ENCODE peak calls at places on chromosomes 12 and 14, in eight cellular contexts. F, Z, K, H, A, V, D and I are unnamed samples.

GRCh38 chr12:18578191-18578590 is 159.6 kb downstream of the PLCZ1 start:
- DNase-seq in F (no peak), Z (no peak), K (no peak), H (no peak), A (no peak), V (no peak), D (no peak), I (peak; percentile 24)

GRCh38 chr14:75216427-75217006 is 40.1 kb upstream of the TMED10 start:
- DNase-seq in F (no peak), Z (no peak), K (no peak), H (no peak), A (no peak), V (no peak), D (no peak), I (no peak)

GRCh38 chr12:88553941-88554658 is 26.2 kb downstream of the KITLG start:
- DNase-seq in F (no peak), Z (no peak), K (peak; percentile 15), H (no peak), A (no peak), V (no peak), D (peak; percentile 54), I (peak; percentile 89)

GRCh38 chr12:4591180-4591687 is 29.2 kb downstream of the DYRK4 start:
- DNase-seq in F (no peak), Z (no peak), K (no peak), H (no peak), A (no peak), V (no peak), D (peak; percentile 31), I (no peak)

GRCh38 chr12:119179335-119180021 is 747 bp downstream of the HSPB8 start:
- DNase-seq in F (no peak), Z (no peak), K (peak; percentile 64), H (no peak), A (no peak), V (peak; percentile 90), D (peak; percentile 84), I (no peak)

GRCh38 chr12:118760623-118761022 is 220.7 kb upstream of the SRRM4 start:
- DNase-seq in F (no peak), Z (no peak), K (no peak), H (no peak), A (no peak), V (no peak), D (no peak), I (no peak)

GRCh38 chr12:128323526-128323925 is 56.6 kb downstream of the TMEM132C start:
- DNase-seq in F (no peak), Z (no peak), K (no peak), H (no peak), A (no peak), V (no peak), D (no peak), I (no peak)

GRCh38 chr14:68137704-68138619 is 318.4 kb downstream of the RAD51B start:
- DNase-seq in F (peak; percentile 35), Z (no peak), K (peak; percentile 20), H (no peak), A (no peak), V (peak; percentile 72), D (peak; percentile 92), I (peak; percentile 96)

GRCh38 chr12:93582351-93582750 is 9.9 kb downstream of the SOCS2 start:
- DNase-seq in F (no peak), Z (no peak), K (no peak), H (no peak), A (no peak), V (no peak), D (no peak), I (no peak)

GRCh38 chr12:4271433-4272013 is 2.0 kb upstream of the CCND2 start:
- DNase-seq in F (no peak), Z (no peak), K (peak; percentile 28), H (no peak), A (no peak), V (no peak), D (no peak), I (no peak)

DNA sequence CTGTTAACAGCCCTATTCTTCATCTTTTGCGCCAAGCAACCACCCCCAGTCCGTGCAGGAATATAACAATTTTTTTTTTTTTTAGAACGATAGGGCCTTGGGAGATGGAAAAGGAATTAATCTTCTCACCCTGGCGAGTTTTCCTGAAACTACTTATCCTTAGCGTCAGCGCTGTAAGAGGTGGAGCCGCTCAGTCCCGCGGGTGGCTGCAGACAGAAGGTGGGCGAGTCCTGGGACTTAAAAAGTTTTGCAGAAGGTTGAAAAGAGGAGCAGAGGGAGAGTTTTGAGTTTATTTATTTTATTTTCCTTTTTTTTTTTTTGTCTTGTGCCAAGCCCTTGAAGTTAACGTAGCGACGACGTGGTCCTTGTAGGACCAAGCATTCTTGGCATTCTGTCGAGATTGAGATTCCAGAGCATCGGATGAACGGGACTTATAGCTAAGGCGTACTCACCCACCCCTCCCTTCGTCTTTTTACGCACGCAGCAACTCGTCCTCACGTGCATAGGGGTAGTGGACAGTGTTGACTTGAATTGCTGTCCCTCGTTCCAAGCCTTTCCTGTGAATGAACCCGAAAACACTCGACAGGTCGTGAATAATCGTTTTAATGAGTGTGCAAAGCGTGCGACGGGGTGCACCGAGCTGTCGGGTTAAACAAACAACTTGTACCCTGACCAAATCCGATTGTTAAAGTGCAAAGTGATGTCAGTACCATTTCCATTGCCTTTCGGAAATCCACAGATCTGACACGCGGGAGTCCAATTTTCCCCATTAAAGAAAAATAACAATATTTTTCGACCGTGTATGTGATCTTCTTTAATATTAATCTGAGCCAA is 11.4 kb downstream of the FOXG1 start:
- DNase-seq in F (no peak), Z (no peak), K (no peak), H (no peak), A (no peak), V (no peak), D (no peak), I (no peak)
- H3K27me3 ChIP-seq in F (peaks cover 8% of the 10 kb centered on the region), Z (no peaks in the 10 kb centered on the region), K (peaks cover 48% of the 10 kb centered on the region), H (peaks cover 100% of the 10 kb centered on the region), A (peaks cover 99% of the 10 kb centered on the region), V (no peaks in the 10 kb centered on the region), D (no peaks in the 10 kb centered on the region), I (peaks cover 98% of the 10 kb centered on the region)

GRCh38 chr14:105904379-105904778 is 378.0 kb downstream of the TMEM121 start:
- DNase-seq in F (no peak), Z (no peak), K (no peak), H (no peak), A (no peak), V (no peak), D (no peak), I (no peak)
- H3K9me3 ChIP-seq in F (no peaks in the 10 kb centered on the region), Z (no peaks in the 10 kb centered on the region), K (no peaks in the 10 kb centered on the region), H (peaks cover 13% of the 10 kb centered on the region), A (no peaks in the 10 kb centered on the region), V (no peaks in the 10 kb centered on the region), D (no peaks in the 10 kb centered on the region), I (no peaks in the 10 kb centered on the region)

DNA sequence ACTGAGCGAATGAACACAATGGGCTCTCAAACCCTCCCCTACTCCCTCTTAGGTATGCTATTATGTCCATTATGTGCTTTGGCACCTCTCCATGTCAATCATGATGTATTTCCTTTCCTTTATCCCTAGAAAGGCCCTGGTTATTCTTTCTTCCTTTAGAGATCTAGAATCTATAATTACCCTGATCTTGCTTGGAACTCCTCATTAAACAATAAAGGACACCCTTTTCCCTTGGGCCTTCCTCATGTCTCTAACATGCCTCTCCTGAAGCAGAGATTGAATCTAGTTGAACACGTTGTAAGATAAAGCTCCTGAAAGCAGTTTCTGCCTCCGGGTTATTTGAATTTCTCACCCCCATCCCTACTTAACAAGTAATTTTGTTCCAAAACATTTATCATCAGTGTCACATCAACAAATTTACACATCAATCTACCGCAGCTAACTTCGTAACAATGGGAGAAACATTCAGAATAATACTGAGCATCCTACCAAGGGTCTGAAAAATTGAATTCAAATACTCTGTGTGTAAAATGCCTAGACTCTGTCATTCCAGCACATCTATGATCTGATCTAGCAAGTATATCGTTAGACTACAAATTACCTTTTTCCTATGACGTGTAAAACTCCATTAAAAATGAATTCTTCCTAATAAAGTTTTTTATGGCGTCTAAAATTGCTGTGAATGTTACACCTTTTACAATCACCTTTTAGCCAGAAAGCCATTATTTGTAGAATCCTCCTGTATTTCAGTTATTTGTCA is 5.4 kb downstream of the USP44 start:
- DNase-seq in F (no peak), Z (no peak), K (no peak), H (no peak), A (no peak), V (no peak), D (no peak), I (no peak)
- H3K4me3 ChIP-seq in F (no peak overlapping the region), Z (no peak overlapping the region), K (no peak overlapping the region), H (no peak overlapping the region), A (no peak overlapping the region), V (no peak overlapping the region), D (no peak overlapping the region), I (no peak overlapping the region)

GRCh38 chr12:67366530-67367196 is 97.5 kb downstream of the CAND1 start:
- DNase-seq in F (no peak), Z (no peak), K (no peak), H (no peak), A (no peak), V (no peak), D (peak; percentile 53), I (peak; percentile 58)
- H3K27me3 ChIP-seq in F (no peaks in the 10 kb centered on the region), Z (no peaks in the 10 kb centered on the region), K (no peaks in the 10 kb centered on the region), H (no peaks in the 10 kb centered on the region), A (no peaks in the 10 kb centered on the region), V (no peaks in the 10 kb centered on the region), D (no peaks in the 10 kb centered on the region), I (no peaks in the 10 kb centered on the region)

DNA sequence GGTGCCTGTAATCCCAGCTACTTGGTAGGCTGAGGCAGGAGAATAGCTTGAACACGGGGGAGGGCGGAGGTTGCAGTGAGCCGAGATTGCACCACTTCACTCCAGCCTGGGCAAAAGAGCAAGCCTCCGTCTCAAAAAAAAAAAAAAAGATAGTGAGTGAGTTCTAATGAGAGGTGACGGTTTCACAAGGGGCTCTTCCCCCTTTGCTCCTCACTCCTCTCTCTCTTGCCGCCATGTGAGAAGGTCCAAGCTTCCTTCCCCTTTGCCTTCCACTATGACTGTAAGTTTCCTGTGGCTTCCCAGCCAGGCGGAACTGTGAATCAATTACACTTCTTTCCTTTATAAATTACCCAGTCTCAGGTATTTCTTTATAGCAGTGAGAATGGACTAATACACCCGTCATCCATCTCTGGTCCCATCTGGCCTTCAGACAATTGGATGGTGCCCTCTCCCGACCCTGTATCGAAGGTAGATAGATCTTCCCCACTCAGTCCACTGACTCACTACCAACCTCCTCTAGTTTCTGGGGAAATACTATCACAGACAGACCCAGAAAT is 27.0 kb upstream of the RCOR1 start:
- DNase-seq in F (no peak), Z (no peak), K (no peak), H (no peak), A (no peak), V (no peak), D (no peak), I (no peak)
- H3K9me3 ChIP-seq in F (no peaks in the 10 kb centered on the region), Z (peaks cover 7% of the 10 kb centered on the region), K (no peaks in the 10 kb centered on the region), H (peaks cover 4% of the 10 kb centered on the region), A (no peaks in the 10 kb centered on the region), V (peaks cover 5% of the 10 kb centered on the region), D (no peaks in the 10 kb centered on the region), I (peaks cover 4% of the 10 kb centered on the region)

GRCh38 chr12:130710733-130711080 is 5.4 kb downstream of the RIMBP2 start:
- DNase-seq in F (no peak), Z (no peak), K (no peak), H (no peak), A (no peak), V (no peak), D (no peak), I (no peak)
- H3K4me3 ChIP-seq in F (no peak overlapping the region), Z (no peak overlapping the region), K (no peak overlapping the region), H (no peak overlapping the region), A (no peak overlapping the region), V (no peak overlapping the region), D (no peak overlapping the region), I (no peak overlapping the region)

DNA sequence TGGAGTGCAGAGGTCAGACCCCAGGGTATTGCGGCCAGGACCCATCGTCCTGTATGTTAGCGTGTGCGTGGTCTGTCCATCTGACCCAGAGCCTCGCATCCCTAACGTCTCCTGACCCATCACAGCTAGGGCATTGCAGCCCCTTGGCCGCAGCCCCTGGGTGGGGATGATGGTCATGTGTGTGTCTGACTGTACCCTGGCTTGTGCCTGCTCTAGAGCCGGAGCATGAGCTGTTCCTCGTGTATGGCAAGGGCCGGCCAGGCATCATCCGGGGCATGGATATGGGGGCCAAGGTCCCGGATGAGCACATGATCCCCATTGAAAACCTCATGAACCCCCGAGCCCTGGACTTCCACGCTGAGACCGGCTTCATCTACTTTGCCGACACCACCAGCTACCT is 10.8 kb upstream of the LRP1-AS start:
- DNase-seq in F (no peak), Z (no peak), K (no peak), H (no peak), A (no peak), V (no peak), D (no peak), I (no peak)
- H3K27me3 ChIP-seq in F (no peaks in the 10 kb centered on the region), Z (no peaks in the 10 kb centered on the region), K (no peaks in the 10 kb centered on the region), H (no peaks in the 10 kb centered on the region), A (no peaks in the 10 kb centered on the region), V (no peaks in the 10 kb centered on the region), D (no peaks in the 10 kb centered on the region), I (no peaks in the 10 kb centered on the region)